ENCODE peak calls at places on chromosomes 3 and 15, in seven cellular contexts. G is kidney, T is adrenal gland, N is lower leg skin, L is heart left ventricle, Y is fibroblast of pulmonary artery, Z is endothelial cell. W is an unnamed sample.

GRCh38 chr3:10116138-10116460 is 624 bp downstream of the BRK1 start:
- DNase-seq in G (no peak), T (no peak), N (no peak), L (no peak), Y (peak; percentile 33), Z (peak; percentile 44), W (peak; percentile 23)

GRCh38 chr3:26627080-26627479 is 4.5 kb downstream of the LRRC3B start:
- DNase-seq in G (no peak), T (no peak), N (no peak), L (no peak), Y (no peak), Z (no peak), W (no peak)

GRCh38 chr3:198018416-198018815 is 58.4 kb downstream of the LMLN start:
- DNase-seq in G (no peak), T (no peak), N (no peak), L (no peak), Y (no peak), Z (no peak), W (no peak)

GRCh38 chr15:95368211-95368610 is 962.3 kb upstream of the NR2F2 start:
- DNase-seq in G (no peak), T (no peak), N (no peak), L (no peak), Y (peak; percentile 40), Z (peak; percentile 13), W (no peak)

GRCh38 chr15:51966192-51966591 is 5.4 kb downstream of the LEO1 start:
- DNase-seq in G (no peak), T (no peak), N (no peak), L (no peak), Y (no peak), Z (no peak), W (no peak)

GRCh38 chr3:70740872-70741271 is 428.4 kb upstream of the MDFIC2 start:
- DNase-seq in G (no peak), T (no peak), N (no peak), L (no peak), Y (no peak), Z (no peak), W (no peak)

GRCh38 chr3:65939184-65939583 is 99.5 kb downstream of the MAGI1 start:
- DNase-seq in G (no peak), T (no peak), N (no peak), L (no peak), Y (no peak), Z (no peak), W (no peak)

GRCh38 chr3:97934980-97935695 is 37.1 kb downstream of the RIOX2 start:
- DNase-seq in G (no peak), T (no peak), N (no peak), L (no peak), Y (no peak), Z (no peak), W (no peak)

GRCh38 chr3:27847697-27848096 is 125.6 kb upstream of the EOMES start:
- DNase-seq in G (no peak), T (no peak), N (no peak), L (no peak), Y (no peak), Z (no peak), W (no peak)

GRCh38 chr3:49296781-49297420 is 19.9 kb upstream of the C3orf62 start:
- DNase-seq in G (no peak), T (no peak), N (peak; percentile 45), L (peak; percentile 85), Y (peak; percentile 40), Z (no peak), W (peak; percentile 78)

GRCh38 chr3:194607592-194608386 is 25.4 kb downstream of the TMEM44 start:
- DNase-seq in G (no peak), T (no peak), N (no peak), L (no peak), Y (no peak), Z (no peak), W (no peak)

GRCh38 chr3:31106204-31106603 is 211.7 kb upstream of the GADL1 start:
- DNase-seq in G (no peak), T (no peak), N (peak; percentile 63), L (no peak), Y (peak; percentile 73), Z (no peak), W (peak; percentile 98)
- TF ChIP-seq CTCF in G (no peak), T (no peak), N (no peak), L (no peak), Y (no peak), Z (no peak), W (no peak)

GRCh38 chr3:132723024-132723462 is 834 bp upstream of the NPHP3 start:
- DNase-seq in G (no peak), T (no peak), N (no peak), L (no peak), Y (no peak), Z (no peak), W (no peak)

GRCh38 chr3:132723551-132723950 is 1.3 kb upstream of the NPHP3 start:
- DNase-seq in G (no peak), T (no peak), N (no peak), L (no peak), Y (no peak), Z (no peak), W (no peak)

GRCh38 chr3:132726341-132726823 is 4.2 kb upstream of the NPHP3 start:
- DNase-seq in G (no peak), T (no peak), N (no peak), L (no peak), Y (peak; percentile 51), Z (no peak), W (peak; percentile 58)

GRCh38 chr3:132722165-132723023 is at the start of gene NPHP3:
- DNase-seq in G (peak; percentile 100), T (peak; percentile 100), N (peak; percentile 95), L (peak; percentile 97), Y (peak; percentile 98), Z (peak; percentile 96), W (peak; percentile 95)

GRCh38 chr3:132721479-132722164 is 587 bp downstream of the NPHP3 start:
- DNase-seq in G (peak; percentile 92), T (peak; percentile 77), N (peak; percentile 64), L (peak; percentile 85), Y (peak; percentile 76), Z (peak; percentile 76), W (peak; percentile 58)
- TF ChIP-seq CTCF in G (peak; percentile 26), T (peak; percentile 58), N (no peak), L (peak; percentile 16), Y (peak; percentile 33), Z (peak; percentile 47), W (peak; percentile 10)

DNA sequence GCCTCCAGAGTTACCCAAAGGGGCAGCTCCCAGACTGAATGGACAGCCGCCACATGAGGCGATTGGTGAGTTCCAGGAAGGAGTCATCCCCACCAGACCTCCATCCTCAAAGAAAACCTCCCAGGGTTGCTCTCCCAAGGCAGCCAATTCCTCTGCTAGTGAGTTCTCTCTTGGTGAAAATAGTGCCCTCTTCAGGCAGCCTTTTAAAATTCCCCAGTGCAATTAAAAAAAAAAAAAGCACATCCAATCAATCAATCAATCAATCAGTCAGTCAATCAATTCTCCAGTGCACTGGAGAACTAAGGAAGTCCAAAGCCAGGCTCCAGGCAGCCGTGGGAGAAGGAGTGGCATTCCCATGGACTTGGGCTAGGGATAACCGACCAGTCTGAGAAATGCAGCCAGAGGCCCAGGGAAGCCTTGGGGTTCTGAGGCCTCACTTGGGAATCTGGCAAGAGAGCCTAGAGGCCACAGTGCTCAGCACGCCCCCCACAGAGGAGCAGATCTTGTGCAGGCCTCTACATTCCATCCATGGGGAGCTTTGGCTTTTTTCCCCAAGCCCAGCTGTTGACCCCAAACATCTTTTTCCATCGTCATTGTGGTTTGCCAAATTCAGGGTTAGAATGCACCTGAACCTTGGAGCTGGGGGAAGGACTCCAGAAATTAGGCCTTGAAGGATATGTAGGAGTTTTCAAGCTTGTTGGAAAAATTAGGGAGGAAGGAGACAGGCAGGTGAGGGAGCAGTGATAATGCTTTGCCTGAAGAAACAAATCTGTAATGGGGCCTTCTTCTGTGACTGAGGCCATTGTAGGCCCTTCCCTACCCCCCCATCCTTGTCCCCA is 4.8 kb downstream of the PAQR5 start:
- DNase-seq in G (peak; percentile 37), T (no peak), N (no peak), L (no peak), Y (peak; percentile 24), Z (no peak), W (peak; percentile 40)
- TF ChIP-seq CTCF in G (no peak), T (no peak), N (no peak), L (no peak), Y (peak; percentile 18), Z (peak; percentile 45), W (peak; percentile 21)

DNA sequence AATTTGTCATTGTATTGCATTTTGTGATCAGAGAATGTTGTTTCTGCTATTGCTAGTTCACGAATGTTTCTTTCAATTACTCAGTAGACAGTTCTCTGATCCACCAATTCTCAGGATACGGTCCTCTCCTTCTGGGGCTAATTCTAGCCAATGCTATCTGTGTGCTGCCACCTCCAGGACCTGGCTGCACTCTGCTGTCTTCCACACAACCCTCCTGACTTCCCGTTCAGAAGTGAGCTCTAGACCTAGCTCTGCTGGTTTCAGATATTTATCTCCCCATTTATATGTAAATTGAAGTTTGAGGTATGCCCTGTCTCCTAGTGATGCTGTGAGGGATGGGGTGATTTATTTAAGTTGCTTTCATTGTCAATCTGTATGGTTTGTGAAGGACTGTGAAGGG is 21.7 kb upstream of the UBL7 start:
- DNase-seq in G (no peak), T (no peak), N (no peak), L (no peak), Y (no peak), Z (peak; percentile 12), W (no peak)
- TF ChIP-seq CTCF in G (no peak), T (no peak), N (no peak), L (no peak), Y (no peak), Z (no peak), W (no peak)

W was measured in MCF 10A.